ENCODE peak calls at places on chromosomes 1 and 21, in four cellular contexts. One of them, this sample, is unnamed.

GRCh38 chr21:27586986-27587385 is 620.1 kb upstream of the ADAMTS5 start:
- DNase-seq in RPMI7951: peak; percentile 74
- DNase-seq in dorsolateral prefrontal cortex: no peak
- DNase-seq in activated CD8-positive, alpha-beta T cell treated with anti-CD3 and anti-CD28 coated beads for 36 hours: no peak
- DNase-seq in this sample: no peak

GRCh38 chr1:54571326-54571725 is 23.3 kb downstream of the ACOT11 start:
- DNase-seq in activated CD8-positive, alpha-beta T cell treated with anti-CD3 and anti-CD28 coated beads for 36 hours: no peak
- DNase-seq in dorsolateral prefrontal cortex: no peak
- DNase-seq in RPMI7951: no peak
- DNase-seq in this sample: no peak

GRCh38 chr1:63322248-63322943 is at the start of gene FOXD3:
- DNase-seq in dorsolateral prefrontal cortex: no peak
- DNase-seq in activated CD8-positive, alpha-beta T cell treated with anti-CD3 and anti-CD28 coated beads for 36 hours: peak; percentile 48
- DNase-seq in RPMI7951: peak; percentile 65
- DNase-seq in this sample: peak; percentile 58

GRCh38 chr1:9859252-9860014 is 35.7 kb upstream of the CLSTN1 start:
- DNase-seq in RPMI7951: no peak
- DNase-seq in dorsolateral prefrontal cortex: no peak
- DNase-seq in activated CD8-positive, alpha-beta T cell treated with anti-CD3 and anti-CD28 coated beads for 36 hours: no peak
- DNase-seq in this sample: no peak

GRCh38 chr1:187476671-187477070 is 647.9 kb downstream of the PLA2G4A start:
- DNase-seq in activated CD8-positive, alpha-beta T cell treated with anti-CD3 and anti-CD28 coated beads for 36 hours: no peak
- DNase-seq in dorsolateral prefrontal cortex: no peak
- DNase-seq in RPMI7951: no peak
- DNase-seq in this sample: no peak

GRCh38 chr1:110875216-110875731 is 2.3 kb downstream of the CD53 start:
- DNase-seq in RPMI7951: no peak
- DNase-seq in activated CD8-positive, alpha-beta T cell treated with anti-CD3 and anti-CD28 coated beads for 36 hours: peak; percentile 80
- DNase-seq in dorsolateral prefrontal cortex: no peak
- DNase-seq in this sample: peak; percentile 83

GRCh38 chr1:185813401-185813979 is 79.3 kb downstream of the HMCN1 start:
- DNase-seq in activated CD8-positive, alpha-beta T cell treated with anti-CD3 and anti-CD28 coated beads for 36 hours: peak; percentile 20
- DNase-seq in RPMI7951: peak; percentile 57
- DNase-seq in dorsolateral prefrontal cortex: no peak
- DNase-seq in this sample: no peak

GRCh38 chr21:45011911-45012660 is 62.3 kb upstream of the ADARB1 start:
- DNase-seq in RPMI7951: peak; percentile 84
- DNase-seq in activated CD8-positive, alpha-beta T cell treated with anti-CD3 and anti-CD28 coated beads for 36 hours: no peak
- DNase-seq in dorsolateral prefrontal cortex: no peak
- DNase-seq in this sample: no peak

GRCh38 chr1:209428241-209428921 is 155.1 kb upstream of the CAMK1G start:
- DNase-seq in RPMI7951: no peak
- DNase-seq in activated CD8-positive, alpha-beta T cell treated with anti-CD3 and anti-CD28 coated beads for 36 hours: no peak
- DNase-seq in dorsolateral prefrontal cortex: no peak
- DNase-seq in this sample: no peak

GRCh38 chr1:43188106-43188505 is 16.0 kb downstream of the CFAP57 start:
- DNase-seq in RPMI7951: no peak
- DNase-seq in activated CD8-positive, alpha-beta T cell treated with anti-CD3 and anti-CD28 coated beads for 36 hours: no peak
- DNase-seq in dorsolateral prefrontal cortex: no peak
- DNase-seq in this sample: no peak

GRCh38 chr1:168265596-168265995 is 15.1 kb upstream of the TBX19 start:
- DNase-seq in dorsolateral prefrontal cortex: no peak
- DNase-seq in activated CD8-positive, alpha-beta T cell treated with anti-CD3 and anti-CD28 coated beads for 36 hours: no peak
- DNase-seq in RPMI7951: no peak
- DNase-seq in this sample: no peak

GRCh38 chr1:154992721-154993571 is 440 bp upstream of the LENEP start:
- DNase-seq in activated CD8-positive, alpha-beta T cell treated with anti-CD3 and anti-CD28 coated beads for 36 hours: no peak
- DNase-seq in dorsolateral prefrontal cortex: no peak
- DNase-seq in RPMI7951: no peak
- DNase-seq in this sample: no peak

This sample was measured in activated CD4-positive, alpha-beta memory T cell treated with anti-CD3 and anti-CD28 coated beads for 36 hours.